ENCODE peak calls at places on chromosome 13, in five cellular contexts. O, X, V, Y and B are unnamed samples. For H3K27me3, the result is how much of the 10 kb centered on the place peaks cover.

GRCh38 chr13:45367358-45367757 is 26.4 kb upstream of the TPT1 start:
- DNase-seq in O (peak), X (no peak), V (no peak), Y (peak), B (peak)

GRCh38 chr13:105721056-105721455 is 814.4 kb downstream of the EFNB2 start:
- DNase-seq in O (no peak), X (no peak), V (no peak), Y (no peak), B (no peak)

GRCh38 chr13:41546372-41547252 is 89.3 kb downstream of the RGCC start:
- DNase-seq in O (no peak), X (no peak), V (no peak), Y (no peak), B (no peak)

GRCh38 chr13:60178327-60178726 is 14.6 kb upstream of the DIAPH3 start:
- DNase-seq in O (no peak), X (no peak), V (no peak), Y (no peak), B (no peak)

GRCh38 chr13:77300176-77301141 is 26.4 kb downstream of the MYCBP2 start:
- DNase-seq in O (no peak), X (no peak), V (no peak), Y (peak), B (no peak)

GRCh38 chr13:111937763-111938375 is 129.1 kb upstream of the SOX1 start:
- DNase-seq in O (no peak), X (no peak), V (peak), Y (no peak), B (peak)

GRCh38 chr13:52665325-52665724 is 12.7 kb downstream of the SUGT1 start:
- DNase-seq in O (peak), X (no peak), V (no peak), Y (peak), B (no peak)

GRCh38 chr13:110915874-110916670 is 1.2 kb upstream of the ANKRD10 start:
- DNase-seq in O (no peak), X (no peak), V (no peak), Y (no peak), B (no peak)

GRCh38 chr13:44103721-44104490 is 224.2 kb downstream of the LACC1 start:
- DNase-seq in O (no peak), X (no peak), V (no peak), Y (no peak), B (no peak)

GRCh38 chr13:67515895-67516294 is 285.8 kb upstream of the PCDH9 start:
- DNase-seq in O (no peak), X (no peak), V (no peak), Y (no peak), B (no peak)

GRCh38 chr13:98171806-98172569 is 5.1 kb downstream of the RNF113B start:
- DNase-seq in O (no peak), X (no peak), V (no peak), Y (no peak), B (peak)

GRCh38 chr13:48975101-48975925 is at the start of gene FNDC3A:
- DNase-seq in O (peak), X (peak), V (peak), Y (peak), B (peak)

GRCh38 chr13:104253063-104253680 is 1187.0 kb upstream of the SLC10A2 start:
- DNase-seq in O (no peak), X (no peak), V (no peak), Y (peak), B (no peak)

GRCh38 chr13:91946498-91947070 is 548.2 kb downstream of the GPC5 start:
- DNase-seq in O (no peak), X (no peak), V (no peak), Y (peak), B (no peak)

GRCh38 chr13:23867027-23867491 is 22.1 kb downstream of the MIPEP start:
- DNase-seq in O (no peak), X (no peak), V (no peak), Y (no peak), B (no peak)

GRCh38 chr13:57286511-57287098 is 119.6 kb downstream of the PRR20E start:
- DNase-seq in O (no peak), X (no peak), V (peak), Y (no peak), B (no peak)

DNA sequence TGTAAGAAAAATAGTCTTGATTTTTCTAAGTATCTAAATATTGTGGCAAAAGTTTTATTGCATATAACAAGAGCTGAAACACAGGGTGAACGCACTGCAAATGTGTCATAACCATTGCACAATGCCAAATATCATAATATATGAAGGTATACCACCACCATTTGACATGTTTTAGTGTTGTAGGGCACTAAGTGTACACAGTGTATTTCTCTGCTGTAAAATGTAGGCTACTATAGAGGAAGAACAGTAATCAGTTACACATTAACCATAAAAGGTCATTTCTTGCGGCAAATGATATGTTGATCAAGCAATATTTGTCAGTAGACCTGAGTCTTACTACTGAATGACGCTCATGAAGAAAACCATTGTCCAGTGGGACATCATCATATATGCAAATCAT is 18.3 kb upstream of the KLF5 start:
- DNase-seq in O (no peak), X (no peak), V (no peak), Y (no peak), B (no peak)
- TF ChIP-seq POLR2AphosphoS5 in O (no peak), X (no peak), V (no peak), Y (no peak), B (no peak)

GRCh38 chr13:94702181-94703041 is 9.9 kb downstream of the SOX21 start:
- DNase-seq in O (no peak), X (no peak), V (no peak), Y (peak), B (no peak)
- H3K27me3 ChIP-seq in O (under half), X (under half), V (half or more), Y (half or more), B (under half)

DNA sequence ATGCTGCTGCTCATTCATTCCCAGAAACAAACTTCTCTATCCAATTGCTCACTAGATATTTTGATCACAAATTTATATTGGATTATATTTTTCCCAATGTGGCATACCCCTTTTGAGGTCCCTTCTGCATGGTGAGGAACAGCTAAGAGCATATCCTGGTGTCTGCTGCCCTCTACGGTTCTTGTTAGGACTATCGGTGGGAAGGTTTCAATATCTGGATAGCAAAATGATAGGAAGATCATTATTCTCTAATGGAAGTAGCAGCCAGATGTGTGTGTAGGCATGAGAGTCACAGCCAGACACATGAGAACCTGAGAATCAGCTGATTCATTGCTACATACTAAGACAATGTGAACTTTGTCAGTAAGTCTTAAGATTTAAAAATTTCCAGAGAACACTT is 1422.4 kb upstream of the MIR17HG start:
- DNase-seq in O (peak), X (no peak), V (no peak), Y (peak), B (no peak)
- TF ChIP-seq CTCF in O (peak), X (no peak), V (no peak), Y (peak), B (no peak)

GRCh38 chr13:50894042-50894441 is 15.5 kb upstream of the RNASEH2B start:
- DNase-seq in O (no peak), X (no peak), V (no peak), Y (peak), B (no peak)

GRCh38 chr13:50891206-50891605 is 18.4 kb upstream of the RNASEH2B start:
- DNase-seq in O (no peak), X (no peak), V (no peak), Y (no peak), B (no peak)

GRCh38 chr13:50894504-50894903 is 15.1 kb upstream of the RNASEH2B start:
- DNase-seq in O (no peak), X (no peak), V (no peak), Y (no peak), B (no peak)

GRCh38 chr13:50893211-50893852 is 16.3 kb upstream of the RNASEH2B start:
- DNase-seq in O (no peak), X (no peak), V (no peak), Y (peak), B (no peak)

GRCh38 chr13:50892162-50892944 is 17.2 kb upstream of the RNASEH2B start:
- DNase-seq in O (no peak), X (no peak), V (no peak), Y (no peak), B (no peak)
- TF ChIP-seq POLR2AphosphoS5 in O (no peak), X (no peak), V (no peak), Y (no peak), B (no peak)